ENCODE peak calls at places on chromosomes 2 and 18, in eight cellular contexts. Y, U, C, K, A, M, H and S are unnamed samples.

GRCh38 chr2:172308253-172308935 is 119.0 kb upstream of the ITGA6 start:
- DNase-seq in Y (no peak), U (no peak), C (peak), K (no peak), A (no peak), M (peak), H (no peak), S (no peak)

GRCh38 chr2:102356381-102356712 is 751 bp downstream of the IL18R1 start:
- DNase-seq in Y (no peak), U (no peak), C (no peak), K (no peak), A (no peak), M (no peak), H (no peak), S (no peak)

GRCh38 chr2:38690499-38691420 is 24.8 kb downstream of the GALM start:
- DNase-seq in Y (peak), U (no peak), C (peak), K (peak), A (peak), M (peak), H (peak), S (no peak)

GRCh38 chr2:119435148-119435952 is 3.7 kb downstream of the TMEM37 start:
- DNase-seq in Y (no peak), U (no peak), C (no peak), K (no peak), A (no peak), M (no peak), H (no peak), S (peak)

GRCh38 chr2:47904903-47905453 is 1.3 kb downstream of the FBXO11 start:
- DNase-seq in Y (no peak), U (peak), C (peak), K (no peak), A (peak), M (peak), H (peak), S (no peak)

GRCh38 chr2:227154976-227155375 is 9.0 kb downstream of the COL4A4 start:
- DNase-seq in Y (peak), U (peak), C (peak), K (no peak), A (no peak), M (peak), H (no peak), S (no peak)

GRCh38 chr18:23138470-23138869 is 3.2 kb downstream of the CABLES1 start:
- DNase-seq in Y (no peak), U (peak), C (no peak), K (no peak), A (no peak), M (no peak), H (peak), S (no peak)

GRCh38 chr2:149657393-149657792 is 69.8 kb upstream of the MMADHC start:
- DNase-seq in Y (no peak), U (no peak), C (no peak), K (no peak), A (no peak), M (no peak), H (no peak), S (no peak)

GRCh38 chr2:188050716-188051115 is 241.0 kb upstream of the GULP1 start:
- DNase-seq in Y (peak), U (no peak), C (no peak), K (no peak), A (no peak), M (no peak), H (no peak), S (no peak)

GRCh38 chr2:112794841-112795240 is 10.5 kb upstream of the IL1A start:
- DNase-seq in Y (no peak), U (no peak), C (no peak), K (no peak), A (peak), M (no peak), H (no peak), S (no peak)

GRCh38 chr2:7180641-7181370 is 263.6 kb downstream of the RNF144A start:
- DNase-seq in Y (peak), U (no peak), C (peak), K (no peak), A (no peak), M (peak), H (no peak), S (no peak)

GRCh38 chr2:67515021-67515420 is 117.9 kb downstream of the ETAA1 start:
- DNase-seq in Y (no peak), U (no peak), C (no peak), K (no peak), A (no peak), M (peak), H (no peak), S (no peak)

GRCh38 chr2:203739351-203739750 is 32.9 kb downstream of the CD28 start:
- DNase-seq in Y (no peak), U (no peak), C (no peak), K (no peak), A (no peak), M (no peak), H (no peak), S (no peak)

GRCh38 chr2:33344230-33344629 is 132.2 kb upstream of the RASGRP3 start:
- DNase-seq in Y (no peak), U (no peak), C (no peak), K (no peak), A (no peak), M (no peak), H (no peak), S (no peak)

DNA sequence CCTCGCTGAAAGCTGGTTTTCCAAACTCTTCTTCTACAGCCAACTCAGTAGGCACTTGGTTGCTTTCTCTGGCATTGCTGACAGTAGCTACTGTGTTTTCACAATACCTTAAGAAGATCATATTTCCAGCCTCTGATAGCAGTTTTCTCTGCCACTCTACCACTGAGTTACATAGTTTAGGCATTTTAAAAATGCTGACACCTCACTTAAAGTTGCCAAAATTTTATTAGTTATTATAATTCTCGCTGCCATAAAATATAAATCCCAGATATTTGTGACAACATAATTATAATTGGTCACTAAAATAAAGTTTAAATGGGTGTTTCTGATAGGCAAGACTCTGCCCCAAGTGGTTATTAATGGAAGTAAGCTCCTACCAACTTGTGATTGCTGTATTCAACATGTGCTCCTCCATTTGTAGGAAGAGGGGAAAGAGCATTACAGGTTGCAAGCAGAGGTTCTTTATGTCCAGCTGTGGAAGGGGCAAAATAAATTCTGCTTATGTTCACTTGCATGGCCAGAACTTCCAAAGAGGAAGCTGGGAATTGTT is 1202.8 kb downstream of the CNTNAP5 start:
- DNase-seq in Y (no peak), U (no peak), C (no peak), K (no peak), A (no peak), M (peak), H (no peak), S (peak)
- TF ChIP-seq CTCF in Y (peak), U (no peak), C (no peak), K (no peak), A (peak), M (no peak), H (no peak), S (peak)

DNA sequence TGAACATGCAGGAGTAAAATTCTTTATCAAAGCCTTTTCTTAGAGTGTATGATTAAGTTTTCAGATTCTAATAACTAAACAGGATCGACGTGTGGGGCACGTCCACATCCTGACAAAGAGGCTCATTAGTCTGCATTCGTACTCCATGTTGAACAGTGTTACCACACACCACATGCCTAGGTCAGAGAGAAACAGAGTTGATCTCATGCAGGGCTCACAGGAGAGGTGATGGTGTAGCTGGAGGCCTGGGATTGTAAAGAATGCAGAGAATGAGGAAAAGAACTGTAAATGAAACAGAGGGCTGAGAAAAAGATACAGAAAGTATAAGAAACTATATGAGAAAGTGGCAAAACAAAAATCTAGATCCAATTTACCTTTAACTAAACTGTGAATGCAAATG is 632.5 kb downstream of the BCL11A start:
- DNase-seq in Y (no peak), U (no peak), C (no peak), K (no peak), A (no peak), M (no peak), H (no peak), S (no peak)
- H3K4me3 ChIP-seq in Y (no peak), U (no peak), C (no peak), K (no peak), A (no peak), M (no peak), H (no peak), S (no peak)

GRCh38 chr2:170711774-170712652 is 3.1 kb upstream of the SP5 start:
- DNase-seq in Y (no peak), U (no peak), C (peak), K (no peak), A (peak), M (no peak), H (no peak), S (no peak)
- TF ChIP-seq CTCF in Y (no peak), U (no peak), C (no peak), K (no peak), A (no peak), M (no peak), H (no peak), S (no peak)

GRCh38 chr2:219521066-219521880 is 7.0 kb downstream of the ASIC4 start:
- DNase-seq in Y (no peak), U (no peak), C (peak), K (no peak), A (peak), M (peak), H (no peak), S (no peak)
- H3K4me3 ChIP-seq in Y (no peak), U (no peak), C (no peak), K (peak), A (no peak), M (no peak), H (no peak), S (no peak)

DNA sequence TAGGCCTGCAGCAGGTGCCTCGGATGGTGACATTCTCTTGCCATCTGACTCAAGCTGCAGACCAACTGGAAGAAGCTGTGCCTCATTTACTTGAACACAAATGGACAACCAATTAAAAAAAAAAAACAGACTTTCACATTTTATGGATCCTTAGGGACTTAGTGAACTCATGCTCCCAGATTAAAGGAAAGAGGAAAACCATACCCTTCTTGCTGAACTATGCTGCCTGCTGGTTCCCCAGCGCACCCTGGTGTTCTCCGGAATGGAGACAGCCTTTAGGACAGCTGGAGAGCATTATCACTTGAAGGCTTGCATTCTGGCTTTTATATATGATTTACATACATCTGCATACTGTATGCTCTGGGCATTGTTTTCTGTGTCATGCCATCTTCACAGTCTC is 370.7 kb downstream of the SLC4A3 start:
- DNase-seq in Y (no peak), U (no peak), C (no peak), K (no peak), A (no peak), M (no peak), H (no peak), S (no peak)
- TF ChIP-seq CTCF in Y (no peak), U (no peak), C (no peak), K (no peak), A (no peak), M (peak), H (no peak), S (no peak)

GRCh38 chr2:36662638-36663037 is 33.9 kb upstream of the VIT start:
- DNase-seq in Y (no peak), U (no peak), C (no peak), K (no peak), A (no peak), M (no peak), H (no peak), S (no peak)

GRCh38 chr2:36663314-36663713 is 33.2 kb upstream of the VIT start:
- DNase-seq in Y (no peak), U (no peak), C (no peak), K (no peak), A (no peak), M (no peak), H (no peak), S (no peak)

GRCh38 chr2:36667931-36668330 is 28.6 kb upstream of the VIT start:
- DNase-seq in Y (no peak), U (no peak), C (no peak), K (no peak), A (no peak), M (no peak), H (no peak), S (no peak)

GRCh38 chr2:36659872-36660312 is 36.6 kb upstream of the VIT start:
- DNase-seq in Y (no peak), U (no peak), C (no peak), K (no peak), A (no peak), M (peak), H (no peak), S (peak)

DNA sequence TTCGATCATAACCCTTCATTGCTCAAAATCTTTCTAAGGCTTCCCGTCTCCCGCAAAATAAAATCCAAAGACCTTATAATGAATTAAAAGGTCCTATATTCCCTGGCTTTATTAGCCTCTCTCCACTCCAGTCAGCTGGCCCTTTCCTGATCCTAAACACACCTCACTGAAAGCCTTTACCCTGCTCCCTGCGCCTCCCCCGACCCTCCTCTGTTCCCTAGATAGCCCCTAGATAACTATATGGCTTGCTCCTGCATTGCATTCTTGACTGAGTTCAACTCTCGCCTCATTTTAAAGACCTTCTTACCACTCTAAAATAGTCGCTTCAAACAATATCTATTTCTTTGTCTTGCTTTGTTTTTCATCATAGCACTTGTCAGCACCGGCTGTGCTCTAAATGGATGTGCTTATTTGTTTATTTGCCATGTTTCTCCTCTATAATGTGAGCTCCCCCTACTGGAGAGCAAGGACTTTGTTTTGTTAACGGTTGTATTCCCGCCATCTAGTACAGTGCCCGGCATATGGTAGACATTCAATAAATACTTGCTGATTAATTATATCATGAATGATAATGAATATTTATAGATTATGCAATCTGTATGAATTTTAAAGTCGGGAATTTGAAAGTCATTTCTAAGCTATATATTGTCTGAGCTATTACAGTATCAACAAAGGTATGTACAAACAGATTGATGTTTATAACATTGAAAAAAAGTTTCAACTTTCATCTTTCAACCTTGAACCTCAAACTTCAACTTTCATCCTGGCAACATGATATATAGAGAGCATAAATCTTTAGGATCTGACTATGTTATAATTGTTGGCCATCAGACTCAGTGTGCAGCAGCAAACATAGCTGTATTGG is 32.4 kb upstream of the VIT start:
- DNase-seq in Y (peak), U (no peak), C (peak), K (peak), A (peak), M (peak), H (peak), S (peak)
- H3K4me3 ChIP-seq in Y (no peak), U (no peak), C (no peak), K (no peak), A (no peak), M (no peak), H (no peak), S (no peak)